ENCODE peak calls at places on chromosomes 12 and 14, in nine cellular contexts. T is GM18507, E is pons, Y is left ventricle myocardium superior, M is neural progenitor cell, X is heart left ventricle, W is NT2/D1, H is fibroblast of the aortic adventitia, I is GM04504. N is an unnamed sample.

GRCh38 chr14:104597576-104597975 is 7.0 kb downstream of the TMEM179 start:
- DNase-seq in Y (no peak), I (no peak), T (no peak), M (no peak), W (no peak), H (no peak), E (no peak), X (no peak), N (no peak)

GRCh38 chr14:24849471-24849870 is 200.5 kb downstream of the STXBP6 start:
- DNase-seq in M (no peak), W (no peak), I (no peak), T (no peak), H (peak), E (no peak), Y (no peak), X (no peak), N (no peak)

GRCh38 chr12:79559591-79559990 is 131.2 kb downstream of the PAWR start:
- DNase-seq in T (no peak), X (no peak), H (no peak), E (no peak), I (no peak), M (no peak), W (no peak), Y (no peak), N (no peak)

GRCh38 chr14:71250791-71251190 is 343.5 kb downstream of the PCNX1 start:
- DNase-seq in I (no peak), W (no peak), E (no peak), T (no peak), Y (no peak), M (no peak), X (no peak), H (peak), N (no peak)

GRCh38 chr12:90166671-90167070 is 458.0 kb upstream of the ATP2B1 start:
- DNase-seq in X (no peak), E (no peak), T (no peak), I (no peak), H (no peak), M (no peak), Y (no peak), W (no peak), N (no peak)

GRCh38 chr14:54329082-54329695 is 67.6 kb upstream of the CDKN3 start:
- DNase-seq in I (peak), Y (no peak), T (no peak), M (peak), H (peak), X (peak), W (peak), E (peak), N (no peak)

GRCh38 chr14:106024983-106025604 is 498.7 kb downstream of the TMEM121 start:
- DNase-seq in T (no peak), M (no peak), X (no peak), W (no peak), Y (no peak), H (no peak), E (no peak), I (no peak), N (no peak)

GRCh38 chr12:54688309-54689033 is 40.3 kb upstream of the DCD start:
- DNase-seq in I (no peak), Y (no peak), H (no peak), T (no peak), M (no peak), W (no peak), X (no peak), E (no peak), N (no peak)

GRCh38 chr12:116609715-116610114 is 50.5 kb downstream of the MAP1LC3B2 start:
- DNase-seq in T (no peak), Y (no peak), E (no peak), I (no peak), X (no peak), M (peak), H (no peak), W (no peak), N (no peak)

GRCh38 chr12:79933580-79934264 is 1.2 kb downstream of the PPP1R12A start:
- DNase-seq in H (peak), T (no peak), X (no peak), W (no peak), Y (no peak), E (peak), M (peak), I (no peak), N (no peak)

GRCh38 chr12:389138-390096 is at the start of gene KDM5A:
- DNase-seq in E (peak), H (peak), M (peak), T (peak), W (peak), X (peak), I (peak), Y (peak), N (peak)

GRCh38 chr14:94598816-94599655 is 13.2 kb upstream of the SERPINA3 start:
- DNase-seq in T (no peak), E (peak), I (peak), Y (peak), X (no peak), H (peak), M (peak), W (no peak), N (no peak)

GRCh38 chr12:94867066-94867855 is 136.2 kb downstream of the NDUFA12 start:
- DNase-seq in I (no peak), T (no peak), M (no peak), X (no peak), E (no peak), Y (no peak), W (no peak), H (no peak), N (no peak)

GRCh38 chr14:83594874-83595273 is 1935.1 kb upstream of the FLRT2 start:
- DNase-seq in E (no peak), Y (no peak), X (no peak), H (no peak), T (no peak), I (no peak), M (peak), W (no peak), N (no peak)

GRCh38 chr12:22190969-22191368 is 143.5 kb downstream of the ST8SIA1 start:
- DNase-seq in E (no peak), X (no peak), Y (no peak), I (no peak), W (no peak), M (no peak), H (no peak), T (no peak), N (no peak)

GRCh38 chr12:50400104-50400637 is 514 bp upstream of the LARP4 start:
- DNase-seq in M (no peak), W (no peak), E (no peak), T (no peak), H (no peak), I (no peak), Y (no peak), X (no peak), N (no peak)

GRCh38 chr12:103712191-103712590 is 125.1 kb downstream of the STAB2 start:
- DNase-seq in X (no peak), H (no peak), E (no peak), T (no peak), I (no peak), Y (no peak), W (no peak), M (no peak), N (no peak)

GRCh38 chr14:65287264-65288131 is 125.0 kb upstream of the FUT8 start:
- DNase-seq in M (no peak), H (no peak), Y (no peak), T (no peak), I (no peak), X (peak), E (no peak), W (no peak), N (no peak)

GRCh38 chr14:59482471-59483331 is 1.5 kb downstream of the L3HYPDH start:
- DNase-seq in E (peak), H (peak), Y (no peak), X (peak), M (no peak), I (peak), W (no peak), T (no peak), N (no peak)